ENCODE peak calls at places on chromosomes 2 and 18, in eight cellular contexts. O is transverse colon, R is sigmoid colon, L is SK-N-SH, F is Panc1, N is stomach, D is K562, U is prostate gland. M is an unnamed sample.

GRCh38 chr2:62219407-62220159 is 23.7 kb downstream of the B3GNT2 start:
- DNase-seq in F (no peak), O (no peak), D (no peak), U (no peak), R (no peak), N (no peak), L (no peak), M (no peak)

GRCh38 chr2:235960011-235960715 is 208.0 kb downstream of the GBX2 start:
- DNase-seq in D (no peak), R (peak; percentile 38), L (no peak), U (no peak), F (no peak), N (no peak), O (no peak), M (no peak)

GRCh38 chr2:34254272-34254882 is 655.3 kb upstream of the FAM98A start:
- DNase-seq in O (no peak), N (no peak), L (no peak), D (no peak), R (no peak), U (no peak), F (no peak), M (no peak)

GRCh38 chr2:57330447-57330846 is 716.2 kb upstream of the VRK2 start:
- DNase-seq in L (no peak), N (no peak), O (no peak), R (no peak), D (no peak), F (no peak), U (no peak), M (no peak)

GRCh38 chr2:118050386-118050785 is 36.5 kb upstream of the CCDC93 start:
- DNase-seq in N (no peak), L (no peak), F (no peak), R (no peak), O (no peak), U (no peak), D (no peak), M (no peak)

GRCh38 chr18:39455300-39455699 is 1889.7 kb upstream of the CELF4 start:
- DNase-seq in D (no peak), N (peak; percentile 38), F (no peak), R (no peak), U (no peak), L (no peak), O (no peak), M (no peak)

GRCh38 chr2:230868947-230869690 is 4.4 kb downstream of the ITM2C start:
- DNase-seq in O (no peak), L (peak; percentile 63), R (no peak), D (no peak), U (no peak), F (no peak), N (peak; percentile 20), M (no peak)

GRCh38 chr2:71925268-71926097 is 222.2 kb downstream of the CYP26B1 start:
- DNase-seq in F (no peak), O (no peak), D (no peak), N (no peak), R (peak; percentile 81), U (no peak), L (no peak), M (no peak)

GRCh38 chr2:197668296-197668695 is 7.1 kb downstream of the RFTN2 start:
- DNase-seq in O (no peak), L (no peak), U (no peak), R (no peak), N (no peak), F (no peak), D (no peak), M (no peak)

GRCh38 chr2:220670461-220670979 is 901.6 kb downstream of the EPHA4 start:
- DNase-seq in F (no peak), O (peak; percentile 10), R (no peak), U (no peak), D (no peak), L (no peak), N (no peak), M (no peak)

GRCh38 chr2:72623481-72623880 is 202.4 kb downstream of the EXOC6B start:
- DNase-seq in L (no peak), N (no peak), U (no peak), D (no peak), F (no peak), O (no peak), R (no peak), M (no peak)

GRCh38 chr2:10057231-10058107 is 14.1 kb downstream of the KLF11 start:
- DNase-seq in U (no peak), N (peak; percentile 57), D (peak; percentile 91), O (peak; percentile 58), F (no peak), R (peak; percentile 86), L (peak; percentile 58), M (no peak)

GRCh38 chr2:71665168-71666093 is 212.1 kb downstream of the DYSF start:
- DNase-seq in O (peak; percentile 40), U (peak; percentile 1), N (no peak), L (no peak), R (peak; percentile 93), F (no peak), D (no peak), M (no peak)

GRCh38 chr2:31373127-31373526 is 41.4 kb downstream of the XDH start:
- DNase-seq in L (no peak), F (no peak), N (no peak), O (no peak), D (no peak), U (no peak), R (no peak), M (no peak)

GRCh38 chr18:34709631-34710429 is at the start of gene DTNA:
- DNase-seq in R (no peak), F (no peak), L (peak; percentile 18), D (no peak), U (no peak), N (no peak), O (no peak), M (no peak)

GRCh38 chr2:122205637-122206036 is 450.2 kb downstream of the TSN start:
- DNase-seq in F (no peak), L (no peak), R (no peak), D (no peak), U (no peak), N (no peak), O (no peak), M (no peak)
- TF ChIP-seq POLR2AphosphoS5 in F (no peak), L (no peak), R (no peak), D (no peak), U (no peak), N (no peak), O (no peak), M (no peak)

GRCh38 chr2:198807131-198807530 is 650.6 kb downstream of the SATB2 start:
- DNase-seq in D (no peak), R (no peak), F (no peak), N (no peak), L (no peak), O (no peak), U (no peak), M (no peak)
- TF ChIP-seq CTCF in D (no peak), R (no peak), F (no peak), N (no peak), L (no peak), O (no peak), U (no peak), M (no peak)

DNA sequence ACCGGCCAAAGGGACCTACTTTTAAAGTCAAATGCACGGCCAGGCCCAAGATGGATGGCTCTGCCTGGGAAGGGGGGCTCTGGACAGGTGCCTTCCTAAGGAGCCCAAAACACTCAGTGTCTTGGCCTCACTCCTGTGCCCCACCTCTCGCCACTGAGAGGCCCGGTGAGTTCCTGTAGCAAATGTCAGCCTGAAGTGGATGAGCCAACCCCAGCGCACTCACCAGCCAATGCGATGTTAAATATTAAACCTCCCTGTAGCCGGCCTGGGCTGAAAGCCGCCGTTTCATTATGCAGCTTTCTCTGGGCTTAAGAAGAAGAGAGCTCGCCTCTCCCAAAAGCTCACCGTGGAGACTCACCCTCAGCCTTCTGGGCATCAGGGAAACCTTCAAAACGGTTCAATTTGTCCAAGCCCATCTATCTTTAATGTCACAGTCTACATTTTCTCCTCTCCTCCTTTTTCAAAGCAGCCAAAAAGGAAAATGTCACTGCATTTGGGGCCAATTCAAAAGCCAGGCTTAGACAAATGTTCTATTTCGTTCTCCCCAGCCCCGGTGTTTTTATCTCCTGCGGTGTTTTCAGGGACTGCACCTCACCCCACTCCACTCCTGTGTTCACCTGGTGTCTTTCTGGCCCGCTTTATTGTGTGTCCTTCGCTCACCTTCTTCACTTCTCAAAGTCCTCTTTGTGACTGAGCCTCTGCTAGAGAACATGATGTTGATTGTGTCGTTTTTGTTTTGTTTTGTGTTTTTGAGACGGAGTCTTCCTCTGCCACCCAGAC is 124.0 kb downstream of the NRP2 start:
- DNase-seq in L (no peak), O (peak; percentile 52), D (no peak), R (no peak), U (no peak), F (no peak), N (peak; percentile 77), M (no peak)
- H3K27ac ChIP-seq in L (no peak overlapping the region), O (no peak overlapping the region), D (no peak overlapping the region), R (no peak overlapping the region), U (no peak overlapping the region), F (no peak overlapping the region), N (peak overlapping the region; percentile 64), M (peak overlapping the region; percentile 73)

GRCh38 chr2:241611062-241611461 is 25.9 kb downstream of the THAP4 start:
- DNase-seq in R (no peak), F (no peak), O (no peak), N (no peak), U (no peak), D (no peak), L (no peak), M (no peak)

GRCh38 chr2:241608881-241609280 is 28.1 kb downstream of the THAP4 start:
- DNase-seq in D (no peak), N (no peak), L (no peak), U (no peak), O (no peak), F (no peak), R (no peak), M (no peak)

GRCh38 chr2:241607162-241607885 is 29.6 kb downstream of the THAP4 start:
- DNase-seq in R (no peak), O (no peak), U (no peak), N (no peak), F (no peak), L (no peak), D (no peak), M (no peak)

GRCh38 chr2:241612156-241613017 is 24.6 kb downstream of the THAP4 start:
- DNase-seq in D (no peak), O (no peak), N (no peak), U (no peak), R (peak; percentile 73), F (no peak), L (no peak), M (no peak)

GRCh38 chr2:241609859-241610793 is 26.8 kb downstream of the THAP4 start:
- DNase-seq in N (peak; percentile 90), R (peak; percentile 93), F (no peak), L (no peak), O (peak; percentile 94), U (peak; percentile 72), D (peak; percentile 90), M (no peak)
- TF ChIP-seq POLR2AphosphoS5 in N (peak; percentile 51), R (peak; percentile 37), F (no peak), L (no peak), O (peak; percentile 52), U (peak; percentile 30), D (no peak), M (peak; percentile 74)

M was measured in esophagus muscularis mucosa.